ENCODE peak calls at places on chromosomes 3 and 15, in nine cellular contexts. O is OCI-LY7; D is MV-4-11; P is lung microvascular endothelial cell; A is pancreas; E is NK-92 treated with Interleukin-12 subunit alpha and Interleukin-12 subunit beta, amount 100 ng/mL, for 24 hours; K is A172; N is activated CD4-positive, alpha-beta T cell treated with anti-CD3 and anti-CD28 coated beads, Interleukin-2, amount 50 U/mL, for 1 hour; X is LoVo. Q is an unnamed sample.

GRCh38 chr15:44183363-44183762 is 11.7 kb downstream of the FRMD5 start:
- DNase-seq in O (no peak), E (no peak), D (no peak), A (no peak), N (no peak), P (no peak), K (no peak), X (no peak), Q (no peak)

GRCh38 chr3:119620899-119621298 is 23.2 kb downstream of the PLA1A start:
- DNase-seq in N (no peak), A (no peak), O (no peak), E (no peak), D (no peak), K (no peak), P (no peak), X (no peak), Q (no peak)

GRCh38 chr3:51945031-51945840 is 3.1 kb downstream of the PARP3 start:
- DNase-seq in E (no peak), N (no peak), P (no peak), K (no peak), O (no peak), X (no peak), A (no peak), D (no peak), Q (no peak)

GRCh38 chr3:108603689-108604088 is 14.2 kb downstream of the DZIP3 start:
- DNase-seq in N (no peak), D (no peak), X (no peak), E (no peak), O (peak; percentile 27), K (no peak), A (no peak), P (peak; percentile 4), Q (no peak)

GRCh38 chr3:171038342-171038741 is 11.8 kb upstream of the SLC2A2 start:
- DNase-seq in N (no peak), O (no peak), P (peak; percentile 20), X (no peak), K (no peak), E (no peak), A (no peak), D (no peak), Q (no peak)

GRCh38 chr3:105553851-105554250 is 187.1 kb downstream of the ALCAM start:
- DNase-seq in E (no peak), X (no peak), K (no peak), A (no peak), D (no peak), P (no peak), N (no peak), O (no peak), Q (no peak)

GRCh38 chr3:135226057-135226456 is 431.0 kb downstream of the EPHB1 start:
- DNase-seq in K (no peak), P (no peak), N (no peak), E (no peak), A (no peak), D (peak; percentile 95), X (no peak), O (peak; percentile 4), Q (no peak)

GRCh38 chr3:148711981-148712666 is 14.4 kb downstream of the AGTR1 start:
- DNase-seq in X (no peak), N (no peak), D (no peak), O (no peak), P (no peak), A (no peak), K (peak; percentile 40), E (no peak), Q (peak; percentile 14)

GRCh38 chr3:115864912-115865311 is 241.6 kb downstream of the GAP43 start:
- DNase-seq in P (no peak), E (no peak), A (no peak), D (no peak), N (no peak), K (no peak), X (no peak), O (no peak), Q (no peak)

GRCh38 chr3:23659840-23660430 is 145.8 kb upstream of the UBE2E1 start:
- DNase-seq in X (no peak), O (peak; percentile 52), E (no peak), P (no peak), K (no peak), N (no peak), D (peak; percentile 20), A (no peak), Q (no peak)

GRCh38 chr15:69661446-69661845 is 208.8 kb downstream of the RPLP1 start:
- DNase-seq in K (no peak), O (no peak), E (no peak), D (no peak), P (no peak), A (no peak), N (no peak), X (no peak), Q (no peak)

GRCh38 chr3:108780235-108780634 is 23.0 kb upstream of the RETNLB start:
- DNase-seq in A (no peak), O (no peak), K (no peak), N (peak; percentile 7), E (no peak), X (no peak), D (no peak), P (no peak), Q (no peak)

GRCh38 chr3:157999246-157999645 is 107.0 kb downstream of the SHOX2 start:
- DNase-seq in E (no peak), X (no peak), K (no peak), O (no peak), A (no peak), N (no peak), D (no peak), P (peak; percentile 10), Q (no peak)

GRCh38 chr3:36219398-36219797 is 160.9 kb upstream of the STAC start:
- DNase-seq in D (no peak), O (no peak), P (peak; percentile 6), K (peak; percentile 87), E (no peak), X (no peak), N (no peak), A (no peak), Q (no peak)

GRCh38 chr3:170054204-170054603 is 16.4 kb downstream of the GPR160 start:
- DNase-seq in A (no peak), P (peak; percentile 35), N (no peak), X (no peak), K (no peak), D (peak; percentile 38), E (no peak), O (peak; percentile 79), Q (no peak)

GRCh38 chr3:167837430-167837829 is 101.9 kb downstream of the SERPINI1 start:
- DNase-seq in P (no peak), O (peak; percentile 39), A (no peak), X (no peak), E (no peak), D (peak; percentile 29), N (no peak), K (no peak), Q (no peak)

GRCh38 chr15:84600331-84600686 is 500 bp upstream of the ZSCAN2 start:
- DNase-seq in O (peak; percentile 47), E (peak; percentile 38), A (peak; percentile 87), D (peak; percentile 78), X (peak; percentile 91), P (peak; percentile 89), K (peak; percentile 81), N (peak; percentile 50), Q (peak; percentile 75)

GRCh38 chr15:64455951-64456350 is 4.4 kb upstream of the ZNF609 start:
- DNase-seq in X (no peak), A (peak; percentile 27), K (no peak), E (no peak), O (peak; percentile 77), P (peak; percentile 2), D (peak; percentile 90), N (no peak), Q (no peak)

GRCh38 chr3:176951144-176951543 is 246.1 kb downstream of the TBL1XR1 start:
- DNase-seq in X (no peak), P (no peak), N (no peak), A (no peak), E (no peak), D (no peak), K (no peak), O (no peak), Q (no peak)